ENCODE peak calls at places on chromosomes 4 and X, in four cellular contexts. W, M, K and N are unnamed samples.

GRCh38 chr4:39621582-39621981 is 17.1 kb downstream of the SMIM14 start:
- DNase-seq in W (no peak), M (no peak), K (no peak), N (no peak)

GRCh38 chrX:108439434-108439883 is at the start of gene COL4A5:
- DNase-seq in W (peak; percentile 74), M (peak; percentile 57), K (no peak), N (no peak)

GRCh38 chr4:16730522-16730921 is 167.9 kb downstream of the LDB2 start:
- DNase-seq in W (no peak), M (no peak), K (no peak), N (no peak)

GRCh38 chr4:102344955-102345794 is at the start of gene SLC39A8:
- DNase-seq in W (peak; percentile 75), M (peak; percentile 76), K (peak; percentile 16), N (peak; percentile 83)

GRCh38 chrX:101550825-101551767 is 749 bp downstream of the ARMCX1 start:
- DNase-seq in W (no peak), M (peak; percentile 34), K (no peak), N (peak; percentile 6)

GRCh38 chr4:77074961-77075855 is 581 bp downstream of the CCNI start:
- DNase-seq in W (no peak), M (peak; percentile 63), K (no peak), N (peak; percentile 74)

GRCh38 chr4:2412534-2412884 is 5.9 kb downstream of the ZFYVE28 start:
- DNase-seq in W (no peak), M (no peak), K (no peak), N (no peak)

GRCh38 chr4:145731026-145731425 is 51.1 kb downstream of the C4orf51 start:
- DNase-seq in W (peak; percentile 61), M (no peak), K (no peak), N (no peak)

GRCh38 chr4:54571293-54571723 is 86.4 kb upstream of the KIT start:
- DNase-seq in W (no peak), M (no peak), K (no peak), N (no peak)

GRCh38 chrX:72532371-72532770 is 40.3 kb downstream of the HDAC8 start:
- DNase-seq in W (no peak), M (no peak), K (no peak), N (no peak)

GRCh38 chrX:9394212-9394611 is 70.6 kb upstream of the TBL1X start:
- DNase-seq in W (no peak), M (no peak), K (no peak), N (no peak)

GRCh38 chr4:76430519-76431388 is 4.3 kb upstream of the SHROOM3 start:
- DNase-seq in W (peak; percentile 36), M (peak; percentile 23), K (peak; percentile 24), N (peak; percentile 47)

GRCh38 chr4:121376097-121376496 is 4.7 kb downstream of the QRFPR start:
- DNase-seq in W (no peak), M (no peak), K (no peak), N (no peak)

GRCh38 chr4:17324431-17324830 is 187.5 kb downstream of the QDPR start:
- DNase-seq in W (no peak), M (peak; percentile 44), K (peak; percentile 37), N (peak; percentile 24)

GRCh38 chr4:11634283-11634682 is 205.6 kb upstream of the HS3ST1 start:
- DNase-seq in W (no peak), M (no peak), K (no peak), N (no peak)

GRCh38 chr4:67603310-67604028 is 44.9 kb downstream of the STAP1 start:
- DNase-seq in W (no peak), M (no peak), K (no peak), N (no peak)

GRCh38 chr4:144754562-144755410 is 108.8 kb downstream of the HHIP start:
- DNase-seq in W (no peak), M (no peak), K (peak; percentile 14), N (no peak)

GRCh38 chr4:36011381-36011780 is 232.9 kb downstream of the ARAP2 start:
- DNase-seq in W (no peak), M (no peak), K (no peak), N (no peak)

GRCh38 chr4:95506264-95506663 is 42.5 kb downstream of the UNC5C start:
- DNase-seq in W (no peak), M (no peak), K (no peak), N (no peak)

GRCh38 chrX:9977642-9978041 is 10.5 kb downstream of the CLDN34 start:
- DNase-seq in W (no peak), M (no peak), K (no peak), N (no peak)

GRCh38 chrX:23694606-23695005 is 27.3 kb downstream of the PRDX4 start:
- DNase-seq in W (peak; percentile 33), M (peak; percentile 39), K (no peak), N (peak; percentile 29)

GRCh38 chr4:5887361-5888221 is 5.3 kb downstream of the CRMP1 start:
- DNase-seq in W (no peak), M (peak; percentile 50), K (no peak), N (peak; percentile 50)

GRCh38 chrX:114165537-114165936 is 418.3 kb upstream of the HTR2C start:
- DNase-seq in W (no peak), M (no peak), K (no peak), N (no peak)

GRCh38 chrX:110142096-110142495 is 139.2 kb downstream of the TMEM164 start:
- DNase-seq in W (no peak), M (no peak), K (no peak), N (no peak)